ENCODE peak calls at places on chromosomes 1 and 21, in nine cellular contexts. A is lower leg skin; Q is CD8-positive, alpha-beta T cell; X is BE2C; F is left lung; P is heart right ventricle; S is neuronal stem cell; M is GM23338; O is astrocyte of the spinal cord. T is an unnamed sample.

GRCh38 chr1:53370369-53370961 is 42.6 kb upstream of the LRP8 start:
- DNase-seq in A (no peak), Q (no peak), X (no peak), F (no peak), P (no peak), S (no peak), M (no peak), O (no peak), T (no peak)

GRCh38 chr1:10204003-10204642 is 6.2 kb upstream of the KIF1B start:
- DNase-seq in A (no peak), Q (no peak), X (no peak), F (no peak), P (no peak), S (no peak), M (no peak), O (no peak), T (no peak)

GRCh38 chr1:61082336-61083013 is at the start of gene NFIA:
- DNase-seq in A (peak), Q (peak), X (peak), F (peak), P (peak), S (no peak), M (peak), O (peak), T (peak)

GRCh38 chr1:17550684-17551584 is 11.4 kb downstream of the ARHGEF10L start:
- DNase-seq in A (no peak), Q (no peak), X (no peak), F (no peak), P (no peak), S (no peak), M (peak), O (no peak), T (no peak)

GRCh38 chr1:56578963-56579875 is at the start of gene PLPP3:
- DNase-seq in A (peak), Q (no peak), X (peak), F (peak), P (peak), S (peak), M (peak), O (peak), T (peak)

GRCh38 chr21:26739189-26739588 is 106.0 kb downstream of the ADAMTS1 start:
- DNase-seq in A (no peak), Q (no peak), X (no peak), F (no peak), P (no peak), S (no peak), M (no peak), O (peak), T (peak)

GRCh38 chr1:188782220-188782841 is 1695.3 kb downstream of the BRINP3 start:
- DNase-seq in A (no peak), Q (no peak), X (peak), F (no peak), P (no peak), S (peak), M (peak), O (peak), T (peak)

GRCh38 chr1:32501865-32502264 is 37.0 kb downstream of the ZBTB8B start:
- DNase-seq in A (peak), Q (no peak), X (no peak), F (no peak), P (peak), S (no peak), M (no peak), O (no peak), T (no peak)

GRCh38 chr1:181479137-181479745 is 4.1 kb upstream of the CACNA1E start:
- DNase-seq in A (no peak), Q (no peak), X (peak), F (no peak), P (peak), S (peak), M (peak), O (peak), T (peak)

GRCh38 chr1:53334312-53334711 is 6.4 kb upstream of the LRP8 start:
- DNase-seq in A (peak), Q (no peak), X (no peak), F (no peak), P (no peak), S (no peak), M (no peak), O (no peak), T (no peak)

GRCh38 chr1:233815357-233815756 is 89.1 kb upstream of the SLC35F3 start:
- DNase-seq in A (no peak), Q (no peak), X (no peak), F (no peak), P (no peak), S (no peak), M (no peak), O (no peak), T (no peak)

GRCh38 chr1:172717722-172718455 is 59.0 kb downstream of the FASLG start:
- DNase-seq in A (no peak), Q (no peak), X (no peak), F (no peak), P (no peak), S (no peak), M (no peak), O (no peak), T (peak)

GRCh38 chr1:84888753-84889152 is 4.3 kb downstream of the LPAR3 start:
- DNase-seq in A (no peak), Q (no peak), X (no peak), F (no peak), P (no peak), S (no peak), M (no peak), O (no peak), T (no peak)

GRCh38 chr1:29852248-29852647 is 615.9 kb downstream of the PTPRU start:
- DNase-seq in A (no peak), Q (no peak), X (no peak), F (no peak), P (no peak), S (no peak), M (no peak), O (no peak), T (no peak)

GRCh38 chr1:112114540-112114939 is 125.1 kb upstream of the KCND3 start:
- DNase-seq in A (no peak), Q (no peak), X (no peak), F (no peak), P (no peak), S (no peak), M (peak), O (no peak), T (no peak)

GRCh38 chr1:232388363-232388762 is 241.6 kb downstream of the SIPA1L2 start:
- DNase-seq in A (no peak), Q (no peak), X (no peak), F (no peak), P (no peak), S (no peak), M (no peak), O (no peak), T (no peak)

GRCh38 chr21:26137379-26138060 is 33.0 kb downstream of the APP start:
- DNase-seq in A (no peak), Q (no peak), X (no peak), F (no peak), P (no peak), S (no peak), M (no peak), O (peak), T (peak)

GRCh38 chr1:923991-924618 is 382 bp downstream of the SAMD11 start:
- DNase-seq in A (no peak), Q (no peak), X (no peak), F (no peak), P (no peak), S (no peak), M (no peak), O (no peak), T (no peak)
- H3K4me3 ChIP-seq in A (peak), Q (peak), X (peak), F (peak), P (peak), S (peak), M (peak), O (peak), T (no peak)

DNA sequence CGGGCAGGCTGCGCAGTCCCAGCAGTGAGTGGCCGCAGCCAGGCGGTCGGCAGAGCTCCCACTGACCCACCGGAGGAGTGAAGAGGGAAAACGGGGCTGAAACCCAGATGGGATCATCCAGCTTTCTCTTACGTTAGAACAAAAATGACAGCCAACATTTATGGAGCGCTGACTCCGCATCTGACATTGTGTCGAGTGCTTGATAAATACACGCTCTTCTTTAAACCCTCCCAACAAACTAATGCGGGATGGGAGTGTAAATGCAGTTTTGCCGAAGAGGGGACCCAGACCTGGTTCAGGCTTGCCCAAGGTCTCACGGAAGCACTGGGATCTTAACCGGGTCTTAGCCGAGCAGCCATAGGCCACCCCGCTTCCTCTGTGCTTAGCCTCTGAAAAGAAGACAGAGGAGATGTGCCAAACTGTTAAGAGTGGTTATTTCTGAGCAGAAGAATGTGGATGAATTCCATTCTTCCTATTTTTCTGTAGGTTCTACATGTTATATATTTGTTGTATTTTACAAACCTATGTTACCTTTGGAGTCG is 3.5 kb downstream of the GRHL3 start:
- DNase-seq in A (no peak), Q (no peak), X (no peak), F (no peak), P (no peak), S (no peak), M (no peak), O (no peak), T (peak)
- H3K4me3 ChIP-seq in A (no peak), Q (peak), X (no peak), F (peak), P (peak), S (peak), M (peak), O (no peak), T (peak)

GRCh38 chr1:162616848-162617247 is 15.4 kb upstream of the DDR2 start:
- DNase-seq in A (no peak), Q (no peak), X (no peak), F (no peak), P (no peak), S (no peak), M (no peak), O (no peak), T (no peak)

GRCh38 chr1:162617513-162617912 is 14.8 kb upstream of the DDR2 start:
- DNase-seq in A (no peak), Q (no peak), X (no peak), F (no peak), P (no peak), S (no peak), M (no peak), O (no peak), T (no peak)

GRCh38 chr1:162609306-162609705 is 23.0 kb upstream of the DDR2 start:
- DNase-seq in A (no peak), Q (no peak), X (no peak), F (no peak), P (no peak), S (no peak), M (no peak), O (no peak), T (no peak)

GRCh38 chr1:162612606-162613400 is 19.5 kb upstream of the DDR2 start:
- DNase-seq in A (peak), Q (no peak), X (no peak), F (no peak), P (peak), S (no peak), M (no peak), O (peak), T (peak)
- H3K4me3 ChIP-seq in A (no peak), Q (no peak), X (no peak), F (no peak), P (no peak), S (no peak), M (no peak), O (no peak), T (no peak)

DNA sequence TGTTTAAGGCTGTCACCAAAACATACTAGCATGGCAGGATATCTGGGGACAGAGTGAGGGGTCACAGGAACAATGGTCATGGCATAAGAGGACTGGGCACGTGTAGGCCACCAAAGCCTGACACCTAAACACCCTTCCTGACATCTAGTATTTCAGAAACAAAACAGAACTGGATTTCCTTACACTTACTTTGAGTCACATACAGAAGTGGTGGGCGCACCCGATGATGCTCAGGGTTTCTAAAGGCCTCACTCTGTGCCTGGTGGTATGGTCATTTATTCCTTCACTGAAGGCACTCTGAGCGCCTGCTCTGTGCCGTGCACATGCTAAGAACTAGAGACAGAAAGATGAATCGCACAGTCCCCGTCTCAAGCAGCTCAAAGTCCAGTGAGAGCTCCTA is 2.0 kb downstream of the ABCB10 start:
- DNase-seq in A (no peak), Q (no peak), X (no peak), F (no peak), P (no peak), S (no peak), M (no peak), O (no peak), T (no peak)
- H3K4me3 ChIP-seq in A (no peak), Q (no peak), X (no peak), F (no peak), P (no peak), S (no peak), M (no peak), O (no peak), T (no peak)

GRCh38 chr1:46408356-46409062 is 14.4 kb downstream of the FAAH start:
- DNase-seq in A (no peak), Q (no peak), X (no peak), F (no peak), P (no peak), S (no peak), M (no peak), O (no peak), T (peak)

GRCh38 chr1:46405204-46405555 is 11.1 kb downstream of the FAAH start:
- DNase-seq in A (no peak), Q (no peak), X (no peak), F (no peak), P (no peak), S (no peak), M (no peak), O (no peak), T (no peak)

GRCh38 chr1:46405724-46406123 is 11.6 kb downstream of the FAAH start:
- DNase-seq in A (no peak), Q (no peak), X (no peak), F (no peak), P (no peak), S (no peak), M (peak), O (no peak), T (no peak)

GRCh38 chr1:46407636-46408035 is 13.5 kb downstream of the FAAH start:
- DNase-seq in A (no peak), Q (no peak), X (no peak), F (no peak), P (no peak), S (no peak), M (no peak), O (no peak), T (no peak)

GRCh38 chr1:46406881-46407608 is 12.9 kb downstream of the FAAH start:
- DNase-seq in A (no peak), Q (no peak), X (no peak), F (no peak), P (no peak), S (peak), M (peak), O (no peak), T (no peak)
- H3K4me3 ChIP-seq in A (no peak), Q (no peak), X (peak), F (no peak), P (peak), S (peak), M (peak), O (no peak), T (no peak)

DNA sequence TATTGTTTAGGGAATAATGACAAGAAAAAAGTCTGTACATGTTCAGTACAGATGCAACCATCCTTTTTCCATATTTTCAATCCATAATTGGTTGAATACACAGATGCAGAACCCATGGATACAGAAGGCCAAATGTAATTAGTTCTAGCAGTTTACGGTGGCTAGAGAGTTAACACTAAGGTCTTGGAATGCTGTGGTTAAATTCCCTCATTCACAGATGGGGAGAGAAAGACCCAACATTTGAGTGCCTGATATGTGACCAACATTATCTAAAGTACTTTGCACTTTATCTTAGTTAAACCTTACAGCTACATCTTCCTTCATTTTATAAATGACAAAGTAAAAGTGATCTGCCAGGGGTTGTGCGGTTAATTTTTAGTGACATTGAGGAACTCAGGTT is 5.3 kb downstream of the SCMH1 start:
- DNase-seq in A (no peak), Q (no peak), X (no peak), F (no peak), P (no peak), S (no peak), M (no peak), O (no peak), T (no peak)
- H3K4me3 ChIP-seq in A (no peak), Q (no peak), X (no peak), F (no peak), P (no peak), S (no peak), M (no peak), O (no peak), T (no peak)

GRCh38 chr1:168085401-168085872 is 51.3 kb downstream of the GPR161 start:
- DNase-seq in A (no peak), Q (no peak), X (no peak), F (no peak), P (peak), S (no peak), M (no peak), O (no peak), T (no peak)

GRCh38 chr1:168083456-168084325 is 53.0 kb downstream of the GPR161 start:
- DNase-seq in A (no peak), Q (no peak), X (no peak), F (no peak), P (no peak), S (no peak), M (no peak), O (no peak), T (no peak)

GRCh38 chr1:168086438-168086837 is 50.3 kb downstream of the GPR161 start:
- DNase-seq in A (no peak), Q (no peak), X (no peak), F (no peak), P (no peak), S (no peak), M (no peak), O (no peak), T (no peak)

GRCh38 chr1:168082008-168082876 is 54.5 kb downstream of the GPR161 start:
- DNase-seq in A (peak), Q (peak), X (peak), F (no peak), P (peak), S (peak), M (peak), O (peak), T (peak)

DNA sequence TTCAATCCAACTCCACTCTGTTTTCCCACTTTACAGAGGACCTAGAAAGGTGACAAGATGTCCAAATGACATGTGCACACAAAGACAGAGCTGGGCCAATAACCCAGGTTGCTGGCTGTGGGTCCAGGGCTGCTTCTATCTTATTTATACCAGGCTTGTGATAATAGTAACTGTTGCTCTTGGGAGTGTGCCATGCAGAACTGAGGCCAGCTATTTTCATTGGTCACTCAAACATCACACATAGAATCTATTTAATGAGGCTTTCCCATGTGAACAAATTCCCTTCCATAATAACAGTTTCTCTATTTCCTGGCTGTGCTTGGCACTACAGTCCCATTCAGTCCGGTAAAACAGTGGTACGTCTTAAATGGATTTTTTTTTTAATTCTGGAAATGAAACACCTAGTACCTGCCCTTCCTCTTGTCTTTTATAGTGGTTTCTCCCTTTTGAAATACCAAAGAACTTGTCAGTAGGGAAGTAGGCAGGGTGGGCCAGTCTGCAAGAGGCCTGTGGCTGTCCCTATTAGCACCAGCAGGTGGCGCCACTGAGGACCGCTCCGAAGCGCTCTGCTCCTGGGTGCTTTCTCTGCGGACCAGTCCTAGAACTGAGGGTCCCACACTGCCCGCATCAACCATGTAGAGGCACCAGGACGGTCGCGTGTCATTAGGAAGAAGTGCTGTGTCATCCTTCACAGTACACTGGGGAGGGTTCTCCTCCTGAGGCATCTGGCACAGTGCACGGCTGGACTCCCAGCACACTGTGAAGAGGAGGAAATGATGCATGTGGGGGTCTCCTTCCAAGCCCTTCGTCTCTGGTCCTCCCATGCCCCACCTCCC is 52.1 kb downstream of the GPR161 start:
- DNase-seq in A (no peak), Q (peak), X (peak), F (peak), P (peak), S (peak), M (peak), O (peak), T (peak)
- H3K4me3 ChIP-seq in A (no peak), Q (no peak), X (no peak), F (no peak), P (no peak), S (no peak), M (no peak), O (no peak), T (no peak)

GRCh38 chr1:204080163-204080903 is 7.4 kb downstream of the SOX13 start:
- DNase-seq in A (peak), Q (no peak), X (peak), F (peak), P (peak), S (peak), M (peak), O (peak), T (peak)
- H3K4me3 ChIP-seq in A (no peak), Q (no peak), X (no peak), F (no peak), P (no peak), S (no peak), M (peak), O (no peak), T (no peak)

GRCh38 chr1:216601427-216601751 is 121.8 kb downstream of the ESRRG start:
- DNase-seq in A (no peak), Q (no peak), X (no peak), F (no peak), P (no peak), S (no peak), M (no peak), O (no peak), T (no peak)

GRCh38 chr1:216596298-216596947 is 126.8 kb downstream of the ESRRG start:
- DNase-seq in A (no peak), Q (no peak), X (peak), F (no peak), P (no peak), S (no peak), M (peak), O (peak), T (peak)

GRCh38 chr1:216600730-216601426 is 122.4 kb downstream of the ESRRG start:
- DNase-seq in A (peak), Q (no peak), X (peak), F (peak), P (peak), S (peak), M (peak), O (peak), T (peak)

GRCh38 chr1:216599851-216600250 is 123.4 kb downstream of the ESRRG start:
- DNase-seq in A (no peak), Q (no peak), X (no peak), F (no peak), P (no peak), S (peak), M (no peak), O (no peak), T (no peak)

DNA sequence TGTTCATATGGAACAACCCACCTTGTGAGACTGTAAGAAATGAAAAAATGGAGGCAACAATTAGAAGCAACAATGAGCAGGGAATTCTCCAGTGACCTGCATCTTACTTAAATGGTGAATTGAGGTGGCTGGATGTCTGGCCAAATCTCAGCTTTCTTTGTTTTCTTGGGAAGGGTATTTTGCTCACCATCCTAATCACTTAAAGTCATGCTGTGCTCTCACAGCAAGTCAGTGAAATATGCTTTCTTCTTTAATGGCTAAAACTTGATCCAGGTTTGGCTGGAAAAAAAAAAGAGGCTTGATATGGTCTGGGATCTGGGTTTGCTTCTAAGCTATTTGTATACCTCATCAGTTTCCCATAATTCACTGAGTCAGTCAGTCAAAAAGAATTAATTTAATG is 124.8 kb downstream of the ESRRG start:
- DNase-seq in A (no peak), Q (no peak), X (no peak), F (no peak), P (no peak), S (peak), M (peak), O (no peak), T (no peak)
- H3K4me3 ChIP-seq in A (no peak), Q (no peak), X (no peak), F (no peak), P (no peak), S (no peak), M (no peak), O (no peak), T (no peak)